ENCODE peak calls at places on chromosomes 12 and 14, in four cellular contexts. G is cardiac muscle cell, L is BJ, R is coronary artery. H is an unnamed sample.
A peak's percentile ranks its signal among the peaks of the same experiment; 100 is the strongest.

GRCh38 chr14:91105673-91106072 is 8.2 kb upstream of the DGLUCY start:
- DNase-seq in G (no peak), R (no peak), L (no peak), H (no peak)

GRCh38 chr12:12788675-12789368 is 3.4 kb downstream of the APOLD1 start:
- DNase-seq in G (peak; percentile 86), L (no peak), R (no peak), H (peak; percentile 63)

GRCh38 chr14:22276913-22277816 is 311.9 kb downstream of the DAD1 start:
- DNase-seq in L (no peak), R (no peak), G (peak; percentile 18), H (no peak)

GRCh38 chr12:124532331-124532750 is 35.1 kb downstream of the NCOR2 start:
- DNase-seq in L (no peak), G (peak; percentile 58), R (no peak), H (no peak)

GRCh38 chr14:103897075-103897947 is 30.9 kb upstream of the TDRD9 start:
- DNase-seq in L (no peak), G (no peak), R (no peak), H (no peak)

GRCh38 chr14:54622189-54622958 is 55.4 kb downstream of the SAMD4A start:
- DNase-seq in R (no peak), G (no peak), L (no peak), H (no peak)

GRCh38 chr12:76471579-76471978 is 88.0 kb downstream of the OSBPL8 start:
- DNase-seq in R (no peak), L (no peak), G (no peak), H (no peak)

GRCh38 chr12:26425587-26426260 is 230.4 kb downstream of the SSPN start:
- DNase-seq in R (no peak), G (no peak), L (no peak), H (no peak)

GRCh38 chr14:104473649-104474574 is 105.7 kb upstream of the C14orf180 start:
- DNase-seq in L (no peak), R (no peak), G (no peak), H (no peak)

GRCh38 chr14:104444159-104445030 is 135.2 kb upstream of the C14orf180 start:
- DNase-seq in R (no peak), L (no peak), G (no peak), H (no peak)

GRCh38 chr12:2963760-2964292 is 4.6 kb downstream of the TEAD4 start:
- DNase-seq in L (no peak), G (no peak), R (no peak), H (no peak)

GRCh38 chr14:22567437-22567836 is 21.6 kb downstream of the DAD1 start:
- DNase-seq in G (no peak), L (no peak), R (no peak), H (no peak)

GRCh38 chr12:52279683-52280318 is 5.4 kb downstream of the KRT86 start:
- DNase-seq in L (no peak), R (no peak), G (no peak), H (no peak)

GRCh38 chr12:39402922-39403321 is 40.0 kb downstream of the KIF21A start:
- DNase-seq in G (no peak), R (no peak), L (no peak), H (no peak)

GRCh38 chr12:52689936-52690335 is 9.7 kb upstream of the KRT1 start:
- DNase-seq in L (no peak), G (no peak), R (no peak), H (no peak)

GRCh38 chr14:95044463-95045254 is 112.7 kb downstream of the DICER1 start:
- DNase-seq in R (peak; percentile 60), L (no peak), G (no peak), H (no peak)

GRCh38 chr12:68667896-68668295 is 18.9 kb upstream of the NUP107 start:
- DNase-seq in L (no peak), R (no peak), G (no peak), H (no peak)

GRCh38 chr12:53231859-53232640 is at the start of gene RARG:
- DNase-seq in R (peak; percentile 91), G (no peak), L (no peak), H (no peak)

GRCh38 chr12:64418209-64418608 is 14.0 kb downstream of the XPOT start:
- DNase-seq in G (no peak), R (no peak), L (no peak), H (no peak)

GRCh38 chr14:66228267-66228970 is 257.8 kb upstream of the CCDC196 start:
- DNase-seq in L (no peak), G (no peak), R (no peak), H (no peak)

GRCh38 chr14:106657460-106657859 is 1131.1 kb downstream of the TMEM121 start:
- DNase-seq in L (no peak), R (no peak), G (no peak), H (no peak)

GRCh38 chr12:91507754-91508153 is 325.1 kb upstream of the DCN start:
- DNase-seq in R (no peak), L (no peak), G (no peak), H (no peak)

GRCh38 chr14:69500736-69501135 is 16.2 kb downstream of the PLEKHD1 start:
- DNase-seq in L (no peak), R (no peak), G (no peak), H (no peak)

GRCh38 chr12:19572920-19573558 is 133.7 kb downstream of the AEBP2 start:
- DNase-seq in R (no peak), L (no peak), G (peak; percentile 47), H (no peak)

GRCh38 chr12:50132505-50133135 is 20.6 kb downstream of the COX14 start:
- DNase-seq in G (peak; percentile 28), L (no peak), R (no peak), H (peak; percentile 19)

GRCh38 chr14:89507926-89508460 is 91.0 kb upstream of the FOXN3 start:
- DNase-seq in L (no peak), G (no peak), R (no peak), H (no peak)

GRCh38 chr14:76101384-76101783 is 50.3 kb upstream of the GPATCH2L start:
- DNase-seq in R (no peak), L (no peak), G (no peak), H (no peak)

GRCh38 chr12:116293687-116294463 is 16.4 kb upstream of the MED13L start:
- DNase-seq in R (no peak), G (no peak), L (no peak), H (no peak)

GRCh38 chr14:103089386-103090335 is 4.9 kb upstream of the EXOC3L4 start:
- DNase-seq in R (no peak), G (no peak), L (no peak), H (no peak)

GRCh38 chr12:78795934-78796445 is 68.6 kb upstream of the SYT1 start:
- DNase-seq in L (no peak), R (no peak), G (no peak), H (no peak)

GRCh38 chr12:109385339-109386078 is 37.8 kb downstream of the MYO1H start:
- DNase-seq in R (no peak), L (peak; percentile 27), G (peak; percentile 33), H (peak; percentile 58)
- TF ChIP-seq CTCF in R (no peak), L (peak; percentile 59), G (peak; percentile 44), H (peak; percentile 50)

DNA sequence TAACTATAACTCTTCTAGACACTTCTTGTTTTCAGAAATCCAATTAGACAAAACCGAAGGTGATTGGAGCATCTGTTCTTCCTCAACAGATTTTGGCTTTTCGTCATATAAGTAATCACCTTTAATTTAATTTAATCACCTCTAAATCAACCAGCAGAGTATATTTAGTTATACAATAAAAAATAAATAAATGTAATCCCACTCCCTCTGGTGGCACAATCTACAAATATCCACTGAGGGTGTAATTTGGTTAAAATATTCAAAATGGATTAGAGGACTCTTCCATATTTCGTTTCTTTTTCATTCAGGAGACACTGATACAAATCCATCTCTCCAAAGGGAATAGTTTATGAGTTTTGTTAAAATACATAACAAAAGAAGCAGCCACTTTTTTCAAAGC is 18.3 kb upstream of the SLC35F4 start:
- DNase-seq in L (no peak), R (no peak), G (no peak), H (no peak)
- TF ChIP-seq CTCF in L (peak; percentile 7), R (no peak), G (peak; percentile 9), H (no peak)

GRCh38 chr14:87468531-87468930 is 524.5 kb downstream of the GALC start:
- DNase-seq in G (no peak), R (no peak), L (no peak), H (no peak)
- TF ChIP-seq CTCF in G (no peak), R (no peak), L (no peak), H (no peak)

GRCh38 chr12:42104784-42105183 is 39.9 kb downstream of the GXYLT1 start:
- DNase-seq in G (no peak), L (no peak), R (no peak), H (no peak)

GRCh38 chr12:42099433-42099832 is 45.2 kb downstream of the GXYLT1 start:
- DNase-seq in G (no peak), R (no peak), L (no peak), H (no peak)

GRCh38 chr12:42103155-42103554 is 41.5 kb downstream of the GXYLT1 start:
- DNase-seq in L (no peak), R (no peak), G (no peak), H (no peak)

GRCh38 chr12:42102720-42103119 is 42.0 kb downstream of the GXYLT1 start:
- DNase-seq in L (no peak), G (no peak), R (no peak), H (no peak)

DNA sequence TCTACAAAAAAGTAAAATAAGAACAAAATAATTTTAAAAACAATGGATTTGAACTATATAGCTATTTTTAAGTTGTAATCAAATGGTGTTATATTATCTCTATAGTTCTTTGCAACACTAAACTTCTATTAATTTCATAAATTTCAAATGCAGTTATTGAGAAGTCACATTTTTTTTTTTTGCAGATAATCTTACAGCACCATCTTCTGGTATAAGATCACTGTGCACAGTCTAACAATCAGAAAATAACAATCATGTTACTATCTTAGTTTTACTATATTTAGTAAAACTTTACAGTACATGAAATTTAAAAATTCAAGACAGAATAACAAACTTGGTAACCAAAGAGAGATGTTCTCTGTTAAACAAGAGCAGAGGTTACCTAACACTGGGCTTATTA is 40.6 kb downstream of the GXYLT1 start:
- DNase-seq in L (no peak), G (no peak), R (no peak), H (no peak)
- TF ChIP-seq CTCF in L (no peak), G (peak; percentile 33), R (no peak), H (peak; percentile 13)

GRCh38 chr12:130100634-130101033 is 61.6 kb upstream of the FZD10 start:
- DNase-seq in L (no peak), R (no peak), G (no peak), H (no peak)
- TF ChIP-seq CTCF in L (no peak), R (no peak), G (no peak), H (no peak)

DNA sequence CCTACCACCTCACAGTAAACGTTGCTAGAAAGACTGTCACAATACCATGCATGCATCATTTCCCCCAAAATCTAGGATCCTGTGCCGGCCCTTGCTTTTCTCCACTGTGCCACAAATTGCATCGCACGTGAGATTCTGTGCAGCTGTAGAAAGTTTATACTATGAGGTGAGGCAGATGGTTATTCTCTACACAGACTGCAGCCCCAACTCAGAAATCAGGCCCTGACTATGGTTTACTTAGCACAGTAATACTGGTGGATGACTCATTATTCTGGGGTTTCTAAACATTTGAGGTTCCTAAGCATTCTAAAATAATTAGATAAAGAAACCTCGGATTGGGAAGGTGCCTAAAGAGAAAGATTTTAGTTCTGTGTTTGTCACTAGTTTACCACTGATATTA is 163.8 kb upstream of the CCDC198 start:
- DNase-seq in G (no peak), R (no peak), L (no peak), H (no peak)
- TF ChIP-seq CTCF in G (no peak), R (no peak), L (no peak), H (no peak)

GRCh38 chr14:81211844-81212243 is 8.9 kb downstream of the GTF2A1 start:
- DNase-seq in L (no peak), R (no peak), G (peak; percentile 38), H (no peak)
- TF ChIP-seq CTCF in L (peak; percentile 37), R (peak; percentile 21), G (peak; percentile 31), H (peak; percentile 38)